ENCODE peak calls at places on chromosomes 5 and 9, in ten cellular contexts. U, G, S, Q, M, T, J, K, Y and X are unnamed samples. For H3K27me3, the result is how much of the 10 kb centered on the place peaks cover.

GRCh38 chr5:175681045-175681974 is 23.4 kb downstream of the HRH2 start:
- DNase-seq in Q (no peak), S (no peak), J (no peak), U (no peak), M (no peak), K (no peak), G (no peak), T (no peak), Y (no peak), X (no peak)

GRCh38 chr5:80591352-80591751 is 21.3 kb upstream of the ANKRD34B start:
- DNase-seq in M (no peak), U (no peak), K (no peak), T (no peak), G (no peak), S (no peak), J (no peak), Q (no peak), Y (no peak), X (no peak)

GRCh38 chr5:62100201-62100600 is 205.8 kb upstream of the KIF2A start:
- DNase-seq in U (no peak), J (no peak), K (no peak), Y (no peak), Q (no peak), T (no peak), M (no peak), G (no peak), S (no peak), X (no peak)

GRCh38 chr9:116345817-116346216 is 192.2 kb downstream of the PAPPA start:
- DNase-seq in U (peak), M (no peak), K (no peak), G (no peak), S (no peak), Q (no peak), T (no peak), Y (no peak), J (peak), X (no peak)

GRCh38 chr5:170293273-170293672 is 4.3 kb downstream of the LCP2 start:
- DNase-seq in U (no peak), S (peak), Q (peak), K (no peak), G (no peak), J (no peak), M (no peak), Y (no peak), T (no peak), X (peak)

GRCh38 chr5:9774472-9775079 is 144.4 kb upstream of the TAS2R1 start:
- DNase-seq in G (no peak), J (peak), T (peak), M (peak), Q (no peak), Y (no peak), S (no peak), K (no peak), U (peak), X (no peak)

GRCh38 chr5:149804478-149805450 is 74.7 kb downstream of the PPARGC1B start:
- DNase-seq in U (no peak), J (no peak), Y (no peak), G (no peak), T (no peak), S (no peak), K (no peak), M (no peak), Q (no peak), X (peak)

GRCh38 chr5:13771011-13771571 is 173.4 kb downstream of the DNAH5 start:
- DNase-seq in J (no peak), T (no peak), K (no peak), S (no peak), U (no peak), Y (no peak), M (no peak), Q (no peak), G (no peak), X (no peak)

GRCh38 chr9:128998462-128998861 is 29.7 kb downstream of the SH3GLB2 start:
- DNase-seq in K (no peak), U (no peak), Y (no peak), Q (no peak), G (no peak), J (no peak), M (no peak), S (no peak), T (no peak), X (no peak)

GRCh38 chr5:56814361-56814962 is 887 bp upstream of the MAP3K1 start:
- DNase-seq in M (peak), Q (peak), K (peak), J (peak), G (peak), T (peak), U (peak), S (peak), Y (peak), X (peak)

GRCh38 chr5:77437194-77437593 is 54.9 kb downstream of the WDR41 start:
- DNase-seq in Q (no peak), K (no peak), U (peak), T (no peak), M (no peak), J (peak), Y (no peak), G (no peak), S (no peak), X (no peak)

GRCh38 chr5:15009420-15009819 is 137.8 kb upstream of the ANKH start:
- DNase-seq in T (peak), U (peak), Q (no peak), G (no peak), Y (no peak), S (no peak), M (peak), K (no peak), J (peak), X (no peak)

GRCh38 chr5:25285116-25285515 is 640.3 kb upstream of the CDH10 start:
- DNase-seq in G (no peak), Y (no peak), U (no peak), J (no peak), M (no peak), K (no peak), Q (no peak), S (no peak), T (no peak), X (no peak)

GRCh38 chr9:114307323-114308250 is 15.3 kb upstream of the ORM1 start:
- DNase-seq in J (no peak), G (no peak), M (no peak), T (no peak), S (no peak), U (no peak), K (peak), Q (no peak), Y (no peak), X (no peak)

GRCh38 chr5:160463227-160463626 is 41.6 kb downstream of the PTTG1 start:
- DNase-seq in J (no peak), G (no peak), K (no peak), S (no peak), T (no peak), Q (no peak), M (no peak), U (no peak), Y (no peak), X (no peak)

GRCh38 chr5:19256036-19256435 is 732.0 kb downstream of the CDH18 start:
- DNase-seq in S (no peak), G (no peak), Y (no peak), U (no peak), J (no peak), Q (no peak), K (no peak), T (no peak), M (no peak), X (no peak)

GRCh38 chr9:91783411-91783810 is 166.6 kb downstream of the ROR2 start:
- DNase-seq in J (no peak), K (no peak), M (no peak), S (no peak), Q (no peak), G (no peak), Y (no peak), T (no peak), U (no peak), X (no peak)

GRCh38 chr9:522190-522589 is 307.5 kb downstream of the DOCK8 start:
- DNase-seq in U (no peak), J (no peak), S (no peak), K (no peak), Q (no peak), T (no peak), M (no peak), Y (no peak), G (no peak), X (no peak)

GRCh38 chr5:43389679-43390329 is 22.4 kb downstream of the CCL28 start:
- DNase-seq in J (peak), T (peak), G (no peak), Y (peak), K (peak), U (peak), Q (no peak), S (peak), M (peak), X (peak)

GRCh38 chr5:8456846-8457186 is 587.9 kb downstream of the MTRR start:
- DNase-seq in T (no peak), M (no peak), Q (no peak), U (no peak), K (no peak), S (no peak), J (no peak), G (no peak), Y (no peak), X (no peak)

GRCh38 chr9:591292-591691 is 250.2 kb upstream of the DMRT1 start:
- DNase-seq in G (no peak), Q (peak), M (no peak), U (no peak), S (peak), J (no peak), K (peak), T (peak), Y (no peak), X (no peak)

GRCh38 chr9:70021026-70021571 is 22.5 kb upstream of the MAMDC2 start:
- DNase-seq in Q (no peak), U (no peak), T (peak), J (no peak), G (no peak), S (no peak), M (no peak), K (no peak), Y (no peak), X (no peak)

GRCh38 chr9:34379334-34380033 is 2.8 kb upstream of the MYORG start:
- DNase-seq in Y (peak), U (peak), J (peak), Q (peak), K (peak), G (peak), S (peak), T (peak), M (peak), X (peak)

GRCh38 chr9:131677445-131678180 is 62.3 kb downstream of the RAPGEF1 start:
- DNase-seq in G (no peak), J (peak), U (no peak), Q (peak), S (peak), M (no peak), T (peak), Y (no peak), K (no peak), X (peak)

GRCh38 chr5:171926311-171926710 is 80.1 kb downstream of the FBXW11 start:
- DNase-seq in S (no peak), T (no peak), Y (no peak), U (no peak), G (no peak), M (no peak), K (no peak), Q (no peak), J (no peak), X (no peak)

GRCh38 chr5:171927345-171927941 is 79.0 kb downstream of the FBXW11 start:
- DNase-seq in U (no peak), T (no peak), G (no peak), J (no peak), K (no peak), Y (no peak), Q (no peak), S (no peak), M (no peak), X (no peak)

GRCh38 chr5:171920765-171921391 is 85.6 kb downstream of the FBXW11 start:
- DNase-seq in Y (no peak), K (no peak), J (no peak), T (no peak), G (no peak), M (no peak), Q (no peak), U (no peak), S (no peak), X (no peak)

GRCh38 chr5:171924493-171925122 is 81.8 kb downstream of the FBXW11 start:
- DNase-seq in G (peak), T (no peak), K (no peak), J (no peak), Y (no peak), S (no peak), M (no peak), U (no peak), Q (no peak), X (no peak)
- H3K4me3 ChIP-seq in G (no peak), T (no peak), K (no peak), J (no peak), Y (no peak), S (no peak), M (no peak), U (no peak), Q (no peak), X (no peak)

DNA sequence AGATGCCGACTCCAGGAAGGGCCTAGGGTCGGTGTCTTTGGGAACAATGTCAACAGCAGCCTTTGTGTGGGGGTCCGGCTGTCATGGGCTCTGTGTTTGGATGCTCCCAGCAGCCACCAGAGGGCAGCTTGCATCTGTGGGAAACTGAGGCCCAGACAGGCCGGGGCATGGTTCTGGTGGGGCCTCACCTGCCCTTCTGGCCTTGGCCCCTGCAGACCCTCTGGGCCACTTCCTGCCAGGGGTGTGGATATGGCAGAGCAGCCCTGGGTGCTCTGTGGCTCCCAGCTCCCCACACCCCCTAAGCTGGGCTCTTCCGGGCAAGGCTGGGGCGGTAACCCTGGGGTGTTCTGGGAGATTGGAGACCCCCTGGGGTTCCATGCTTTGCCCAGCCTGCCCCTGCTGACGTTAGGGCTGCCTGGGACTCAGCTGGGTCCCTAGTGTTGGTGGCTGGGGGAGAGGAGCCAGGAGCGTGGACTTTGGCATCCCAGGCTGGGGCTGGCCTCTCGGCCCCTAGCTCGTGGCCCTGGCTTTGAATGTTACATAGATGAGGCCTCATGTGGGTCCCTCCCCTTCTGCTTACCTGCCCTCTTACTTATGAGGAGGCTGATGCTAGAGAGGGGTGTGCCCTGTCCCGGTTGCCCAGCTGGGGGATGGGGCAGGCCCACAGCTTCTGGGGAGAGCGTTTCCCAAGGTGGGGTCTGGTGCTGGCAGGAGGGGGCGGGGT is 38.3 kb downstream of the RXRA start:
- DNase-seq in T (no peak), S (no peak), M (no peak), Y (peak), K (no peak), Q (no peak), G (no peak), U (peak), J (peak), X (no peak)
- TF ChIP-seq CTCF in T (no peak), S (no peak), M (peak), Y (peak), K (no peak), Q (no peak), G (no peak), U (no peak), J (peak), X (peak)

GRCh38 chr5:595285-595684 is 16.9 kb upstream of the CEP72 start:
- DNase-seq in M (no peak), Y (no peak), S (no peak), T (no peak), Q (no peak), J (no peak), G (no peak), K (no peak), U (no peak), X (no peak)
- H3K27me3 ChIP-seq in M (half or more), Y (under half), S (half or more), T (half or more), Q (under half), J (half or more), G (under half), K (under half), U (under half), X (under half)

GRCh38 chr9:127783644-127784043 is 2.2 kb upstream of the CDK9 start:
- DNase-seq in Q (no peak), Y (no peak), J (no peak), K (no peak), T (no peak), M (no peak), G (no peak), S (no peak), U (no peak), X (no peak)
- H3K4me3 ChIP-seq in Q (no peak), Y (no peak), J (no peak), K (no peak), T (no peak), M (no peak), G (no peak), S (no peak), U (no peak), X (no peak)

DNA sequence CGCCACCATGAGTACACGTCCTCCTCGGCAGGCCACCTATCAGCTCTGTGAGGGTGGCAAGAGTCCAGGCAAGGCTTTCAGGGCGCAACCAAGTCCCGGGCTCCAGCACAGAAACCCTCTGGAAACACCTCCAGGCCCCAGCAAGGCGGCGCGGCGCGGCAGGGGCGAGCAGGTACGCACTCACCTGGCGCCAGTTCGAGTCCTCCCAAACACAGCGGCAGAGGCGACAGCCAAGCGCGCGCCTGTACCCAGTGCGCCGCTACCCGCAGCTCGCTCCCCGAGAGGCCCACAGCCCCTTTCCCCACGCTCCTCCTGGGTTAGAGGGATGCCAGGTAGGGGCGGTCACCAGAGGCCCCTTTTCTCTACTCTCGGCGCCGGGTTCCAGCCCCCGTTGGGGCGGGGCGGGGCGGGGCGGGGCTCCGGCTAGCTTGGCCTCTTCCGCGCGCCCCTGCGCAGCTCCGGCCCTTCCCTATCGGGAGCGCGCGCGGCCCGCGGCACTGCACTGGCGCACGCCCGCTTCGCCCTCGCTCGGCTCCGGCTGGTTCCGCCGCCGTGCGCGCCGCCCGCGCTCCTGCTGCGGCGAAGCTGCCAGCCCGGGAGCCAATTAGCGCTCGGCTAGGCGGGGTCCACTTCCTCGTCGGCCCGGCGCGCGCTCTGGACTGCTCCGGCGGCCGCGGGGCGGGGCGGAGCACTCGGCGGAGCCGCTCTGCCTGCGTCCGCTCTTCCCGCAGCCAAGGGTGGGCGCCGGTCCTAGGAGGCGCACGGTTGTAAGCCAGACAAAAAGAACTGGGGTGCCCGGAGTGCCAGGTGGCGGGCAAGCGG is at the start of the genes NMRK1 and OSTF1:
- DNase-seq in M (peak), K (peak), J (peak), S (peak), U (peak), T (peak), G (peak), Y (peak), Q (peak), X (peak)
- TF ChIP-seq CTCF in M (no peak), K (no peak), J (peak), S (no peak), U (no peak), T (no peak), G (peak), Y (no peak), Q (no peak), X (no peak)